ENCODE peak calls at places on chromosomes 5 and 9, in five cellular contexts. Y is H54, Z is cardiac fibroblast, W is neural crest cell, E is GM19239. U is an unnamed sample.
A peak's percentile ranks its signal among the peaks of the same experiment; 100 is the strongest.

GRCh38 chr9:16925426-16925825 is 55.0 kb upstream of the BNC2 start:
- DNase-seq in Y (no peak), Z (peak; percentile 67), W (no peak), E (no peak), U (no peak)

GRCh38 chr5:53359906-53360305 is 120.5 kb upstream of the FST start:
- DNase-seq in Y (no peak), Z (peak; percentile 62), W (no peak), E (no peak), U (no peak)

GRCh38 chr5:151812757-151813309 is 41.1 kb downstream of the G3BP1 start:
- DNase-seq in Y (no peak), Z (peak; percentile 57), W (no peak), E (no peak), U (no peak)

GRCh38 chr5:34692781-34693180 is 36.7 kb downstream of the RAI14 start:
- DNase-seq in Y (no peak), Z (no peak), W (no peak), E (no peak), U (no peak)

GRCh38 chr5:20678814-20679298 is 690.9 kb upstream of the CDH18 start:
- DNase-seq in Y (peak; percentile 26), Z (peak; percentile 93), W (no peak), E (no peak), U (peak; percentile 17)

GRCh38 chr9:13444272-13444608 is 164.7 kb upstream of the MPDZ start:
- DNase-seq in Y (no peak), Z (no peak), W (no peak), E (no peak), U (no peak)

GRCh38 chr5:4553130-4553529 is 587.0 kb upstream of the ADAMTS16 start:
- DNase-seq in Y (no peak), Z (no peak), W (no peak), E (no peak), U (no peak)

GRCh38 chr5:105504-106080 is 13.6 kb downstream of the PLEKHG4B start:
- DNase-seq in Y (no peak), Z (no peak), W (no peak), E (no peak), U (no peak)

GRCh38 chr9:19456996-19457693 is 48.3 kb downstream of the ACER2 start:
- DNase-seq in Y (peak; percentile 68), Z (peak; percentile 86), W (peak; percentile 79), E (peak; percentile 72), U (peak; percentile 68)

GRCh38 chr9:127022913-127023665 is 99.3 kb downstream of the ANGPTL2 start:
- DNase-seq in Y (no peak), Z (peak; percentile 24), W (no peak), E (no peak), U (no peak)

GRCh38 chr9:125949721-125950465 is 202.7 kb downstream of the PBX3 start:
- DNase-seq in Y (no peak), Z (no peak), W (no peak), E (no peak), U (no peak)

GRCh38 chr5:83050723-83051340 is 26.4 kb downstream of the TMEM167A start:
- DNase-seq in Y (no peak), Z (no peak), W (no peak), E (no peak), U (no peak)

GRCh38 chr5:56183507-56183906 is 49.6 kb downstream of the ANKRD55 start:
- DNase-seq in Y (peak; percentile 58), Z (peak; percentile 97), W (no peak), E (no peak), U (peak; percentile 62)

GRCh38 chr5:106393276-106393675 is 1277.5 kb downstream of the EFNA5 start:
- DNase-seq in Y (no peak), Z (no peak), W (no peak), E (no peak), U (no peak)

GRCh38 chr9:114282926-114283325 is 40.0 kb upstream of the ORM1 start:
- DNase-seq in Y (no peak), Z (peak; percentile 68), W (no peak), E (no peak), U (no peak)

GRCh38 chr5:141824717-141825116 is 53.5 kb downstream of the PCDH1 start:
- DNase-seq in Y (no peak), Z (no peak), W (no peak), E (no peak), U (no peak)

GRCh38 chr9:111900081-111900805 is 3.6 kb downstream of the UGCG start:
- DNase-seq in Y (no peak), Z (peak; percentile 54), W (no peak), E (no peak), U (no peak)

GRCh38 chr9:114223564-114224246 is 68.4 kb downstream of the COL27A1 start:
- DNase-seq in Y (peak; percentile 60), Z (peak; percentile 87), W (no peak), E (no peak), U (peak; percentile 33)

GRCh38 chr5:179266291-179267070 is 78.8 kb downstream of the ADAMTS2 start:
- DNase-seq in Y (no peak), Z (no peak), W (no peak), E (no peak), U (no peak)

GRCh38 chr5:147949711-147950573 is 43.6 kb upstream of the C5orf46 start:
- DNase-seq in Y (peak; percentile 11), Z (peak; percentile 60), W (no peak), E (peak; percentile 9), U (peak; percentile 45)

GRCh38 chr5:154829589-154830218 is 20.7 kb downstream of the FAXDC2 start:
- DNase-seq in Y (no peak), Z (peak; percentile 49), W (no peak), E (no peak), U (no peak)

GRCh38 chr9:100229561-100229960 is 123.2 kb downstream of the TEX10 start:
- DNase-seq in Y (no peak), Z (no peak), W (no peak), E (no peak), U (no peak)

GRCh38 chr5:1537166-1538154 is 13.7 kb upstream of the LPCAT1 start:
- DNase-seq in Y (no peak), Z (no peak), W (no peak), E (no peak), U (no peak)

GRCh38 chr9:98410185-98410697 is 154.8 kb upstream of the TBC1D2 start:
- DNase-seq in Y (peak; percentile 28), Z (peak; percentile 85), W (peak; percentile 12), E (no peak), U (no peak)

GRCh38 chr5:139148306-139148705 is 49.9 kb downstream of the SIL1 start:
- DNase-seq in Y (no peak), Z (no peak), W (no peak), E (no peak), U (no peak)

GRCh38 chr9:99491408-99492259 is 269.6 kb downstream of the SEC61B start:
- DNase-seq in Y (no peak), Z (peak; percentile 9), W (no peak), E (peak; percentile 34), U (no peak)

GRCh38 chr9:2157277-2158105 is 142.3 kb downstream of the SMARCA2 start:
- DNase-seq in Y (peak; percentile 33), Z (peak; percentile 74), W (no peak), E (no peak), U (peak; percentile 41)

GRCh38 chr5:612498-613424 is 621 bp downstream of the CEP72 start:
- DNase-seq in Y (peak; percentile 68), Z (peak; percentile 23), W (no peak), E (peak; percentile 32), U (peak; percentile 55)

GRCh38 chr9:111700776-111701175 is 39.4 kb downstream of the GNG10 start:
- DNase-seq in Y (no peak), Z (peak; percentile 14), W (no peak), E (no peak), U (no peak)

GRCh38 chr9:136364942-136365774 is 1.6 kb upstream of the DNLZ start:
- DNase-seq in Y (no peak), Z (no peak), W (no peak), E (no peak), U (no peak)

GRCh38 chr9:114518599-114519022 is 13.3 kb upstream of the WHRN start:
- DNase-seq in Y (no peak), Z (no peak), W (no peak), E (no peak), U (no peak)

GRCh38 chr9:119667163-119667562 is 297.9 kb upstream of the BRINP1 start:
- DNase-seq in Y (no peak), Z (no peak), W (no peak), E (no peak), U (no peak)

GRCh38 chr5:159817262-159818029 is 98.8 kb upstream of the ADRA1B start:
- DNase-seq in Y (no peak), Z (peak; percentile 19), W (no peak), E (no peak), U (no peak)

GRCh38 chr9:121866927-121867326 is 215.5 kb downstream of the DAB2IP start:
- DNase-seq in Y (no peak), Z (no peak), W (no peak), E (no peak), U (no peak)

GRCh38 chr9:26779072-26779471 is 113.5 kb downstream of the CAAP1 start:
- DNase-seq in Y (no peak), Z (peak; percentile 60), W (no peak), E (no peak), U (no peak)